ENCODE peak calls at places on chromosomes 16 and 17, in six cellular contexts. L is cardiac fibroblast; R is EL; S is activated CD8-positive, alpha-beta memory T cell treated with anti-CD3 and anti-CD28 coated beads for 4 hours; J is activated T-helper 9 cell treated with anti-CD3 and anti-CD28 coated beads, Interleukin-2, amount 50 U/mL, for 16 hours; E is effector memory CD4-positive, alpha-beta T cell. W is an unnamed sample.

GRCh38 chr16:74657873-74658642 is 8.6 kb downstream of the RFWD3 start:
- DNase-seq in L (no peak), R (no peak), S (no peak), E (no peak), J (no peak), W (no peak)

GRCh38 chr17:78399693-78400144 is 21.3 kb downstream of the PGS1 start:
- DNase-seq in L (no peak), R (no peak), J (no peak), E (no peak), S (no peak), W (no peak)

GRCh38 chr17:79836952-79837887 is 2.0 kb downstream of the CBX4 start:
- DNase-seq in E (no peak), R (no peak), S (no peak), L (peak), J (no peak), W (no peak)

GRCh38 chr16:86396318-86396882 is 113.9 kb upstream of the FOXF1 start:
- DNase-seq in J (no peak), L (peak), S (no peak), R (peak), E (no peak), W (no peak)

GRCh38 chr17:76539631-76540271 is at the start of gene PRCD:
- DNase-seq in S (no peak), E (no peak), R (no peak), J (no peak), L (no peak), W (no peak)

GRCh38 chr16:1491327-1491726 is 1.8 kb upstream of the TELO2 start:
- DNase-seq in L (no peak), J (no peak), R (no peak), S (no peak), E (no peak), W (no peak)

GRCh38 chr16:4032768-4033167 is 83.5 kb downstream of the ADCY9 start:
- DNase-seq in R (no peak), L (no peak), S (no peak), J (no peak), E (no peak), W (peak)

GRCh38 chr16:20750558-20750957 is 8.9 kb upstream of the THUMPD1 start:
- DNase-seq in S (no peak), L (no peak), E (no peak), J (no peak), R (no peak), W (no peak)

GRCh38 chr16:66458292-66458691 is 31.2 kb downstream of the BEAN1 start:
- DNase-seq in E (no peak), L (no peak), R (no peak), S (no peak), J (no peak), W (no peak)

GRCh38 chr17:20207295-20207985 is 198.3 kb downstream of the SPECC1 start:
- DNase-seq in J (no peak), R (no peak), S (no peak), E (no peak), L (no peak), W (no peak)

GRCh38 chr16:68920349-68920748 is 77.0 kb downstream of the TANGO6 start:
- DNase-seq in L (no peak), R (no peak), J (no peak), S (no peak), E (no peak), W (no peak)

GRCh38 chr16:17773698-17774101 is 302.9 kb upstream of the XYLT1 start:
- DNase-seq in E (no peak), L (no peak), J (no peak), R (no peak), S (no peak), W (peak)

GRCh38 chr17:22266231-22266630 is 573.9 kb downstream of the KCNJ18 start:
- DNase-seq in R (no peak), S (no peak), L (no peak), J (no peak), E (no peak), W (no peak)

GRCh38 chr16:14961405-14962186 is 13.2 kb upstream of the PDXDC1 start:
- DNase-seq in E (no peak), S (no peak), L (no peak), R (no peak), J (no peak), W (no peak)

GRCh38 chr16:81632392-81633146 is 146.5 kb upstream of the PLCG2 start:
- DNase-seq in S (peak), J (peak), R (peak), L (peak), E (peak), W (peak)

GRCh38 chr16:70805787-70806186 is 4.8 kb upstream of the VAC14 start:
- DNase-seq in S (no peak), J (no peak), R (peak), L (peak), E (no peak), W (peak)

GRCh38 chr17:50024808-50025207 is 29.8 kb upstream of the DLX3 start:
- DNase-seq in R (no peak), J (no peak), S (no peak), L (no peak), E (no peak), W (no peak)

GRCh38 chr16:10964891-10965326 is 20.5 kb downstream of the CLEC16A start:
- DNase-seq in E (peak), S (no peak), J (peak), R (no peak), L (no peak), W (no peak)

GRCh38 chr16:82834156-82834758 is 207.5 kb downstream of the CDH13 start:
- DNase-seq in R (no peak), J (no peak), L (no peak), S (no peak), E (no peak), W (no peak)

GRCh38 chr16:14275934-14276333 is 204.8 kb downstream of the MRTFB start:
- DNase-seq in J (no peak), E (no peak), L (no peak), R (no peak), S (no peak), W (no peak)

GRCh38 chr17:42989146-42989545 is 8.8 kb downstream of the RUNDC1 start:
- DNase-seq in S (no peak), E (no peak), R (peak), L (no peak), J (no peak), W (no peak)

GRCh38 chr17:8124350-8125195 is 667 bp upstream of the HES7 start:
- DNase-seq in J (no peak), S (no peak), R (peak), E (no peak), L (peak), W (no peak)

GRCh38 chr17:64497565-64498035 is 746 bp upstream of the POLG2 start:
- DNase-seq in S (no peak), L (no peak), J (no peak), E (no peak), R (no peak), W (no peak)

GRCh38 chr16:9122342-9122741 is 30.9 kb downstream of the HAPSTR1 start:
- DNase-seq in L (no peak), S (no peak), J (no peak), R (no peak), E (no peak), W (no peak)

GRCh38 chr16:525520-526180 is 1.9 kb upstream of the CAPN15 start:
- DNase-seq in R (peak), E (peak), S (peak), L (peak), J (peak), W (peak)

GRCh38 chr16:2366660-2367309 is 26.3 kb upstream of the ABCA3 start:
- DNase-seq in L (no peak), S (no peak), R (no peak), E (no peak), J (no peak), W (no peak)

GRCh38 chr17:77909816-77910215 is 48.7 kb upstream of the TNRC6C start:
- DNase-seq in L (no peak), S (no peak), E (no peak), R (no peak), J (no peak), W (no peak)

GRCh38 chr16:22946433-22946832 is 132.5 kb downstream of the HS3ST2 start:
- DNase-seq in S (no peak), E (no peak), L (no peak), R (no peak), J (no peak), W (no peak)

GRCh38 chr16:89770367-89770766 is 46.1 kb downstream of the FANCA start:
- DNase-seq in L (no peak), J (no peak), S (no peak), R (no peak), E (no peak), W (no peak)

GRCh38 chr17:35299108-35299507 is 56.2 kb downstream of the SLFN5 start:
- DNase-seq in R (no peak), J (no peak), S (no peak), E (no peak), L (no peak), W (no peak)